ENCODE peak calls at places on chromosomes 12 and 14, in five cellular contexts. One of them, this sample, is unnamed.

GRCh38 chr14:71089974-71090373 is 182.7 kb downstream of the PCNX1 start:
- DNase-seq in RWPE2: no peak
- DNase-seq in heart left ventricle: no peak
- DNase-seq in CD4-positive, alpha-beta T cell: no peak
- DNase-seq in dorsolateral prefrontal cortex: no peak
- DNase-seq in this sample: no peak

GRCh38 chr12:108828774-108829173 is 28.6 kb downstream of the SSH1 start:
- DNase-seq in RWPE2: no peak
- DNase-seq in heart left ventricle: no peak
- DNase-seq in CD4-positive, alpha-beta T cell: no peak
- DNase-seq in dorsolateral prefrontal cortex: no peak
- DNase-seq in this sample: no peak

GRCh38 chr12:112939761-112940357 is 1.6 kb downstream of the OAS3 start:
- DNase-seq in RWPE2: no peak
- DNase-seq in heart left ventricle: no peak
- DNase-seq in CD4-positive, alpha-beta T cell: no peak
- DNase-seq in dorsolateral prefrontal cortex: no peak
- DNase-seq in this sample: no peak

GRCh38 chr12:113214938-113215400 is 6.3 kb upstream of the TPCN1 start:
- DNase-seq in RWPE2: no peak
- DNase-seq in heart left ventricle: peak
- DNase-seq in CD4-positive, alpha-beta T cell: no peak
- DNase-seq in dorsolateral prefrontal cortex: no peak
- DNase-seq in this sample: no peak

GRCh38 chr14:35883677-35884293 is 57.6 kb downstream of the BRMS1L start:
- DNase-seq in RWPE2: no peak
- DNase-seq in heart left ventricle: no peak
- DNase-seq in CD4-positive, alpha-beta T cell: no peak
- DNase-seq in dorsolateral prefrontal cortex: peak
- DNase-seq in this sample: no peak

GRCh38 chr12:104549820-104550480 is 93.2 kb downstream of the CHST11 start:
- DNase-seq in RWPE2: no peak
- DNase-seq in heart left ventricle: no peak
- DNase-seq in CD4-positive, alpha-beta T cell: no peak
- DNase-seq in dorsolateral prefrontal cortex: no peak
- DNase-seq in this sample: no peak

GRCh38 chr14:72104011-72104613 is 171.9 kb downstream of the RGS6 start:
- DNase-seq in RWPE2: no peak
- DNase-seq in heart left ventricle: no peak
- DNase-seq in CD4-positive, alpha-beta T cell: peak
- DNase-seq in dorsolateral prefrontal cortex: no peak
- DNase-seq in this sample: no peak

GRCh38 chr12:21478756-21479455 is 22.5 kb downstream of the RECQL start:
- DNase-seq in RWPE2: no peak
- DNase-seq in heart left ventricle: no peak
- DNase-seq in CD4-positive, alpha-beta T cell: no peak
- DNase-seq in dorsolateral prefrontal cortex: no peak
- DNase-seq in this sample: no peak

GRCh38 chr14:45947785-45948184 is 694.8 kb upstream of the MIS18BP1 start:
- DNase-seq in RWPE2: no peak
- DNase-seq in heart left ventricle: no peak
- DNase-seq in CD4-positive, alpha-beta T cell: no peak
- DNase-seq in dorsolateral prefrontal cortex: no peak
- DNase-seq in this sample: no peak

GRCh38 chr14:24673534-24674203 is 39.7 kb upstream of the GZMB start:
- DNase-seq in RWPE2: no peak
- DNase-seq in heart left ventricle: no peak
- DNase-seq in CD4-positive, alpha-beta T cell: peak
- DNase-seq in dorsolateral prefrontal cortex: no peak
- DNase-seq in this sample: no peak

GRCh38 chr14:93946104-93946503 is 19.0 kb downstream of the FAM181A start:
- DNase-seq in RWPE2: no peak
- DNase-seq in heart left ventricle: no peak
- DNase-seq in CD4-positive, alpha-beta T cell: no peak
- DNase-seq in dorsolateral prefrontal cortex: no peak
- DNase-seq in this sample: no peak

GRCh38 chr14:61419201-61419600 is 97.8 kb downstream of the PRKCH start:
- DNase-seq in RWPE2: no peak
- DNase-seq in heart left ventricle: no peak
- DNase-seq in CD4-positive, alpha-beta T cell: no peak
- DNase-seq in dorsolateral prefrontal cortex: no peak
- DNase-seq in this sample: no peak

GRCh38 chr12:110114596-110114995 is 9.6 kb upstream of the IFT81 start:
- DNase-seq in RWPE2: no peak
- DNase-seq in heart left ventricle: no peak
- DNase-seq in CD4-positive, alpha-beta T cell: no peak
- DNase-seq in dorsolateral prefrontal cortex: no peak
- DNase-seq in this sample: no peak

GRCh38 chr12:24617471-24617870 is 331.4 kb downstream of the BCAT1 start:
- DNase-seq in RWPE2: no peak
- DNase-seq in heart left ventricle: no peak
- DNase-seq in CD4-positive, alpha-beta T cell: no peak
- DNase-seq in dorsolateral prefrontal cortex: no peak
- DNase-seq in this sample: no peak

GRCh38 chr14:77066555-77067172 is 31.4 kb upstream of the CIPC start:
- DNase-seq in RWPE2: no peak
- DNase-seq in heart left ventricle: no peak
- DNase-seq in CD4-positive, alpha-beta T cell: no peak
- DNase-seq in dorsolateral prefrontal cortex: no peak
- DNase-seq in this sample: no peak

GRCh38 chr14:30999038-30999773 is 26.2 kb upstream of the AP4S1 start:
- DNase-seq in RWPE2: no peak
- DNase-seq in heart left ventricle: no peak
- DNase-seq in CD4-positive, alpha-beta T cell: no peak
- DNase-seq in dorsolateral prefrontal cortex: no peak
- DNase-seq in this sample: no peak

GRCh38 chr14:86457729-86458128 is 927.8 kb downstream of the FLRT2 start:
- DNase-seq in RWPE2: no peak
- DNase-seq in heart left ventricle: no peak
- DNase-seq in CD4-positive, alpha-beta T cell: no peak
- DNase-seq in dorsolateral prefrontal cortex: no peak
- DNase-seq in this sample: no peak

GRCh38 chr12:105574056-105574715 is 243.7 kb downstream of the C12orf75 start:
- DNase-seq in RWPE2: no peak
- DNase-seq in heart left ventricle: no peak
- DNase-seq in CD4-positive, alpha-beta T cell: no peak
- DNase-seq in dorsolateral prefrontal cortex: no peak
- DNase-seq in this sample: no peak

GRCh38 chr12:121223283-121223946 is 13.5 kb downstream of the P2RX4 start:
- DNase-seq in RWPE2: no peak
- DNase-seq in heart left ventricle: no peak
- DNase-seq in CD4-positive, alpha-beta T cell: peak
- DNase-seq in dorsolateral prefrontal cortex: no peak
- DNase-seq in this sample: no peak
- TF ChIP-seq CTCF in RWPE2: no peak
- TF ChIP-seq CTCF in heart left ventricle: no peak
- TF ChIP-seq CTCF in CD4-positive, alpha-beta T cell: no peak
- TF ChIP-seq CTCF in dorsolateral prefrontal cortex: no peak
- TF ChIP-seq CTCF in this sample: peak

DNA sequence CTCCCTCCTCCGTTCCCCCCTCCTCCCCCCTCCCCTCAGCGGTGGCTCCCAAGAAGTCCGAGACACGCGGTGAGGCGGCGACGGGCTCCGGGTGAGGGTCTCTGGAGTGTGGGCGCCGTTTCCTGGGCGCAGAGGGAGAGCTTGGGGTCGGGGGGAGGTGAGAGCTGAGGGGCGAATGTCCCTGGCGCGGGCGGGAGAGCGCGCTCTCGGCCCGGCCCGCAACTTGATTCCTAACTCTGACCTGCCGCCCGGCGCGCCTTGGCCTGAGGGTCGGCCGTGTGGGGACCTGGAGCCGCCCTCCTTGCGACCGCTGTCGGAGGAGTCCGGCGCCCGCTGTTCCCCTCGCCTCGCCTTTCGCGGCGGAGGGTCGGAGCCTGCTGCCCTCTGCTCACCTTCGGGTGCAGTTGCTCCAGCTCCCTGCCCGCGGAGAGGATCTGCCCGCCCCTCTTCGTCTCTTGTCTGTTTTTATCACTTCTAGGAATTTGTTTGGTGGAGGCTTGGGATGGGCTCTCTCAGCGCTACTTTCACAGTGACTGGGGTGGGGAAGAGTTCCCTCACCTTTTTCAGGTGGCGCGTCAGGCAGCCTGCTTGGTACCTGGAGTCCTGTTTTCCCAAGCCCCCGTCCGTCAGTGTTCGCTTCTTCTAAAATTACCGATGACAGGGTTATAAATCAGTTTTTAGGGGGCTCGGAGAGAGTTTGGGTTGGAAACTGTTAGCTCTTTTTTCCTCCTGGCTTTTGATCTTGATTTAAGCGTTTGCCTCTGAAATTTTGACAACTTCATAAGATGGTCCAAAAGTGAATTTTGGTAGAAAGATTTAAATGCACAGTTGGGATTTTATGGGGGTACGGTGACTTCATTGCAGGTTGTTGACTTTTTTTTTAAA is 495 bp downstream of the ADIPOR2 start:
- DNase-seq in RWPE2: no peak
- DNase-seq in heart left ventricle: peak
- DNase-seq in CD4-positive, alpha-beta T cell: no peak
- DNase-seq in dorsolateral prefrontal cortex: no peak
- DNase-seq in this sample: peak
- TF ChIP-seq CTCF in RWPE2: no peak
- TF ChIP-seq CTCF in heart left ventricle: no peak
- TF ChIP-seq CTCF in CD4-positive, alpha-beta T cell: no peak
- TF ChIP-seq CTCF in dorsolateral prefrontal cortex: no peak
- TF ChIP-seq CTCF in this sample: peak

DNA sequence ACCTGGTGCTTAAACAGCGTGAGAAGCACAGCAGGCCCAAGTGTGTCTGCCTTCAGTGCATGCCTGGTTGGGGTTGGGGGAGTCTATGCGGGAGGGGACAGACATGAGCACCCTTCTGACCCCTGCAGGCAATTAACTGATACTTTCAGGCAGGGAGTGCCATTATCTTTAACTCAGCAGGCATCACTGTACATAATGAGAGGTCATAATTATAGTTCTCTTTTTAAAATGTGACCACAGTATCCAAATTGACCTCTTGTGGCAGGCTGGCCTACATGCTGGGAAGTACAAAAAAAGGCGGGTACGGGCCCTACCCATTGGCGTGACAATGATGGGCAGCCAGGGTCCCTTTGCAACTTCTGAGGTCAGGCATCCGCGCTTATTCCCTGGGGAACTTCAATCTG is 209.1 kb downstream of the FOXN3 start:
- DNase-seq in RWPE2: no peak
- DNase-seq in heart left ventricle: no peak
- DNase-seq in CD4-positive, alpha-beta T cell: no peak
- DNase-seq in dorsolateral prefrontal cortex: no peak
- DNase-seq in this sample: no peak
- TF ChIP-seq CTCF in RWPE2: no peak
- TF ChIP-seq CTCF in heart left ventricle: no peak
- TF ChIP-seq CTCF in CD4-positive, alpha-beta T cell: no peak
- TF ChIP-seq CTCF in dorsolateral prefrontal cortex: no peak
- TF ChIP-seq CTCF in this sample: no peak

GRCh38 chr12:48750769-48751356 is 34.4 kb upstream of the CCNT1 start:
- DNase-seq in RWPE2: no peak
- DNase-seq in heart left ventricle: no peak
- DNase-seq in CD4-positive, alpha-beta T cell: no peak
- DNase-seq in dorsolateral prefrontal cortex: no peak
- DNase-seq in this sample: no peak
- TF ChIP-seq CTCF in RWPE2: no peak
- TF ChIP-seq CTCF in heart left ventricle: no peak
- TF ChIP-seq CTCF in CD4-positive, alpha-beta T cell: no peak
- TF ChIP-seq CTCF in dorsolateral prefrontal cortex: no peak
- TF ChIP-seq CTCF in this sample: no peak

DNA sequence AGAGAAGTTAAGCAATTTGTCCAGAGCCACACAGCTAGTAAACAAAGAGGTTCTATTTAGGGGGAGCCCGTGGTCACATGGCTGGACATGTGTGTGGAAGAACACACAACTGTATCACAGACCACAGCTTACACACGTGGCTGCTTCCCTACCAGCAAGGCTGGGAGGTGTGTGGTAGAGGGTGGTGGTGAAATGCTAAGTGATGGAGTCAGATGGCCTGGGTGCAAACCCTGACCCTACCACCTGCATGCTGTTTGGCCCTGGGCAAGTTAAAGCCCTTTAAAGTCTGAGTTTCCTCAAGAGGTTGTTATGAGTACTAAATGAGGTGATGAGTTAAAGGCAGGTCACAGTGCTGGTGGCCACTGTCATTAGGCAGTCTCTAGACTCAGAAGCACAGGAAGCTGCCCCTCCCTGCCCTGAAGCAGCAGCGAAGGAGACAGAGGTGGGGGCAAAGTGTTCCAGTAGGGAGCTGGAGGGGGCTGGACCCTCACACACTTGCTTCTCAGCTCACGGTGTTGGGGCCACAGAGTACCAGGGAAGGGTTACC is 64.2 kb downstream of the ERH start:
- DNase-seq in RWPE2: no peak
- DNase-seq in heart left ventricle: no peak
- DNase-seq in CD4-positive, alpha-beta T cell: no peak
- DNase-seq in dorsolateral prefrontal cortex: no peak
- DNase-seq in this sample: peak
- TF ChIP-seq CTCF in RWPE2: no peak
- TF ChIP-seq CTCF in heart left ventricle: no peak
- TF ChIP-seq CTCF in CD4-positive, alpha-beta T cell: no peak
- TF ChIP-seq CTCF in dorsolateral prefrontal cortex: no peak
- TF ChIP-seq CTCF in this sample: no peak

DNA sequence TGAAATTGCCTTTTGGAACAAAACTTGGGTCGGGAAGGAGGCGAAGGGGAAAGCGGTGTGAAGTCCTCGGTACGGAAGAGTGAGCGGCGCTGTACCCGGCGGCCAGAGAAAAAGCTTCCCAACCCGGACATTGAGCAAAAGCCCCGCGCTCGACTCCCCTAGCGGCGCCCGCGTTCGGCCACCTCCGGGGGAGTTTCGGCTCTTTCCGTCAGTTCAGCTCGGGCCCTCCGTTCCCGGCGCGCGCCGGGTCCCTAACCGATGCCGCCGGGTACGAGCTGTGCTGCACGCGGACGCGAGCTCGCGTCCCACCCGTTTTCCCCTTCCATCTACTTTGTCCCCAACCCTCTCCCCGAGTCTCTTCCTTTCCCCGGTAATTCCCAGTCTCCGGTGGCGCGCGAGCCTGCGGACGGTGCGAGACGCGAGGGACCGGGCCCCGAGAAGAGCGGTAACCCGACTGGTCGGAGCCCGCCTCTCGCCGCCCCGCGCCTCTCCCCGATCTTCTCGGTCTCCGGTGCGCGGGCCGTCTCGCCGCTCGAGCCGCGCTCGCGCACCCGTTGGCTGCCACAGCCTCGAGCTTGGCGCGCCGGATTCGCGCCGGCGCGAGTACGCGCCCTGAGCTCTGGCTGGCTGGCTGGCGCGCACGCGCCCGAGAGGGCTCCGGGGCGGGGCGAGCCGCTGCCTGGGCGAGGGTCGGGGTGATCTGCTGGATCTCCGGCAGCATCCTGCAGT is 446 bp upstream of the SPATS2 start:
- DNase-seq in RWPE2: peak
- DNase-seq in heart left ventricle: peak
- DNase-seq in CD4-positive, alpha-beta T cell: peak
- DNase-seq in dorsolateral prefrontal cortex: peak
- DNase-seq in this sample: no peak
- TF ChIP-seq CTCF in RWPE2: peak
- TF ChIP-seq CTCF in heart left ventricle: peak
- TF ChIP-seq CTCF in CD4-positive, alpha-beta T cell: no peak
- TF ChIP-seq CTCF in dorsolateral prefrontal cortex: peak
- TF ChIP-seq CTCF in this sample: peak